ENCODE peak calls at places on chromosomes 12 and 14, in five cellular contexts. A, Y, K, N and G are unnamed samples.
A peak's percentile ranks its signal among the peaks of the same experiment; 100 is the strongest.

GRCh38 chr12:64007853-64008252 is 163.4 kb downstream of the SRGAP1 start:
- DNase-seq in A (no peak), Y (no peak), K (no peak), N (no peak), G (no peak)

GRCh38 chr12:91133871-91134270 is 22.6 kb upstream of the LUM start:
- DNase-seq in A (no peak), Y (no peak), K (no peak), N (no peak), G (no peak)

GRCh38 chr12:116142936-116143882 is 134.3 kb downstream of the MED13L start:
- DNase-seq in A (no peak), Y (no peak), K (no peak), N (no peak), G (no peak)

GRCh38 chr12:63045020-63045860 is 105.8 kb downstream of the AVPR1A start:
- DNase-seq in A (no peak), Y (no peak), K (no peak), N (no peak), G (no peak)

GRCh38 chr12:57552692-57553321 is 3.0 kb downstream of the KIF5A start:
- DNase-seq in A (no peak), Y (no peak), K (no peak), N (peak; percentile 74), G (no peak)

GRCh38 chr12:53931844-53932581 is 6.6 kb upstream of the HOXC13 start:
- DNase-seq in A (no peak), Y (no peak), K (no peak), N (no peak), G (no peak)

GRCh38 chr12:88251798-88252197 is 109.7 kb downstream of the TMTC3 start:
- DNase-seq in A (no peak), Y (no peak), K (no peak), N (no peak), G (no peak)

GRCh38 chr12:138898-139534 is 72.4 kb downstream of the IQSEC3 start:
- DNase-seq in A (no peak), Y (no peak), K (peak; percentile 78), N (no peak), G (peak; percentile 49)

GRCh38 chr14:56325251-56325839 is 207.1 kb downstream of the PELI2 start:
- DNase-seq in A (no peak), Y (no peak), K (no peak), N (no peak), G (no peak)

GRCh38 chr12:111733340-111733739 is 33.4 kb upstream of the ALDH2 start:
- DNase-seq in A (no peak), Y (no peak), K (no peak), N (no peak), G (no peak)

GRCh38 chr12:51977320-51977753 is 25.8 kb downstream of the ACVR1B start:
- DNase-seq in A (no peak), Y (no peak), K (no peak), N (no peak), G (no peak)

GRCh38 chr12:243381-243780 is 19.3 kb downstream of the SLC6A13 start:
- DNase-seq in A (no peak), Y (no peak), K (no peak), N (no peak), G (no peak)

GRCh38 chr12:25701290-25701689 is 148.2 kb upstream of the LMNTD1 start:
- DNase-seq in A (no peak), Y (no peak), K (no peak), N (no peak), G (no peak)

GRCh38 chr14:81062816-81063215 is 107.4 kb downstream of the TSHR start:
- DNase-seq in A (no peak), Y (no peak), K (no peak), N (peak; percentile 30), G (peak; percentile 3)

GRCh38 chr14:65832431-65833253 is 420.1 kb downstream of the FUT8 start:
- DNase-seq in A (peak; percentile 27), Y (no peak), K (no peak), N (no peak), G (no peak)

GRCh38 chr12:56695327-56696101 is 7.4 kb upstream of the PTGES3 start:
- DNase-seq in A (no peak), Y (no peak), K (no peak), N (peak; percentile 57), G (no peak)

GRCh38 chr14:96368534-96368933 is 5.2 kb downstream of the GSKIP start:
- DNase-seq in A (no peak), Y (no peak), K (no peak), N (peak; percentile 49), G (no peak)

GRCh38 chr12:53345486-53346195 is 9.5 kb upstream of the SP7 start:
- DNase-seq in A (no peak), Y (peak; percentile 30), K (no peak), N (no peak), G (peak; percentile 35)

GRCh38 chr12:98743362-98743953 is 98.4 kb downstream of the APAF1 start:
- DNase-seq in A (no peak), Y (no peak), K (no peak), N (peak; percentile 61), G (peak; percentile 56)

GRCh38 chr12:108657130-108657745 is 23.5 kb upstream of the SELPLG start:
- DNase-seq in A (no peak), Y (no peak), K (no peak), N (no peak), G (no peak)

GRCh38 chr14:104792101-104792884 is 3.3 kb downstream of the AKT1 start:
- DNase-seq in A (no peak), Y (peak; percentile 90), K (peak; percentile 91), N (no peak), G (no peak)

GRCh38 chr14:77286554-77286953 is 15.5 kb upstream of the NGB start:
- DNase-seq in A (no peak), Y (no peak), K (no peak), N (no peak), G (no peak)

GRCh38 chr14:61477845-61478438 is 156.6 kb downstream of the PRKCH start:
- DNase-seq in A (peak; percentile 87), Y (peak; percentile 89), K (peak; percentile 92), N (no peak), G (no peak)

GRCh38 chr14:52949711-52950409 is 990 bp downstream of the FERMT2 start:
- DNase-seq in A (peak; percentile 45), Y (no peak), K (no peak), N (no peak), G (no peak)

GRCh38 chr12:21941522-21942376 is 523 bp upstream of the ABCC9 start:
- DNase-seq in A (peak; percentile 58), Y (no peak), K (peak; percentile 81), N (peak; percentile 6), G (peak; percentile 66)

GRCh38 chr12:114611145-114612018 is 72.6 kb downstream of the TBX3 start:
- DNase-seq in A (no peak), Y (no peak), K (no peak), N (no peak), G (no peak)

GRCh38 chr14:25349269-25349668 is 299.3 kb upstream of the STXBP6 start:
- DNase-seq in A (no peak), Y (no peak), K (no peak), N (no peak), G (no peak)

GRCh38 chr12:56978397-56979138 is 21.2 kb upstream of the RDH16 start:
- DNase-seq in A (no peak), Y (no peak), K (no peak), N (no peak), G (no peak)

GRCh38 chr14:60179296-60179924 is 14.2 kb upstream of the DHRS7 start:
- DNase-seq in A (no peak), Y (no peak), K (no peak), N (no peak), G (no peak)

GRCh38 chr14:95319312-95320075 is at the start of gene CLMN:
- DNase-seq in A (no peak), Y (peak; percentile 53), K (peak; percentile 85), N (peak; percentile 70), G (peak; percentile 78)

GRCh38 chr12:807041-807717 is 54.8 kb downstream of the WNK1 start:
- DNase-seq in A (no peak), Y (no peak), K (no peak), N (no peak), G (no peak)

GRCh38 chr12:69196302-69197288 is 42.8 kb upstream of the CPSF6 start:
- DNase-seq in A (no peak), Y (no peak), K (no peak), N (peak; percentile 12), G (no peak)
- TF ChIP-seq CTCF in A (no peak), Y (no peak), K (peak; percentile 28), N (peak; percentile 53), G (no peak)

GRCh38 chr14:75514673-75515630 is 7.3 kb upstream of the BATF start:
- DNase-seq in A (no peak), Y (no peak), K (peak; percentile 90), N (peak; percentile 32), G (no peak)
- TF ChIP-seq CTCF in A (no peak), Y (no peak), K (no peak), N (peak; percentile 55), G (no peak)

GRCh38 chr14:88791252-88791621 is 1.5 kb downstream of the EML5 start:
- DNase-seq in A (no peak), Y (no peak), K (no peak), N (no peak), G (no peak)

GRCh38 chr14:88793259-88793625 is 489 bp upstream of the EML5 start:
- DNase-seq in A (no peak), Y (no peak), K (peak; percentile 24), N (no peak), G (no peak)

GRCh38 chr14:88791629-88792571 is 853 bp downstream of the EML5 start:
- DNase-seq in A (peak; percentile 29), Y (peak; percentile 28), K (peak; percentile 82), N (no peak), G (peak; percentile 13)

GRCh38 chr14:88790501-88791251 is 2.1 kb downstream of the EML5 start:
- DNase-seq in A (no peak), Y (no peak), K (no peak), N (no peak), G (no peak)

DNA sequence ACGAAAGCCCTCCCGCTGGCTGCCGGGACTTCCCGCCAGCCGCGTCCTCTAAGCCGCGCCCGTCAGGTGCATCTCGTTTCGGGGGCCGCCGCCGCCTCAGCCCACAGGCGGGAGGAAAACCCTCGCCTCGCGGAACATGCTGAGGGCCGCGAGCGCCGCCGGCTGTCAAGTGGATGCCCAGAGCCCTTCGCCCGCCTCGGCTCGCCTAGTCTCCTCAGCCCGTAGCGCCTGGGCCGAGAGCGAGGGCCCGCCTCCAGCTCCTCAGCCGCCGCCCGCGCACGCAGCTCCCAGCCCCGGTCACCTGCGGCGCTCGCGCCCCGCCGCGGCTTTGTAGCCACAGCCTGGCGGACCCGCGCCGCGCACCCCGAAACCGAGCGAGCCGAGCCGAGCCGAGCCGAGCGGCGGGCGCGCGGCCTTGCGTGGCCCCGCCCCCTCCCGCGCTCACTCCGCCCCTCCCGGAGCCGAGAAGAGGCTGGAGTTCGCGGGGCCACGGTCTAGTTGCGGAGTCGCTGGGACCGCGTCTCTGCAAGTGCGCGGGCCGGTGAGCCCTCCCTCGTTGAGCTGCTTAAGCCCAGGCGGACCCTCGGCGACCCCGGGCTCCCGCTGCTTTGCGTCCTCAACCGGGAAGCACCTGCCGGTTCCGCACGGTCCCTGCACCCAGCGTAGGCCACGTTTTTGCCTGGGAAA is at the start of gene EML5:
- DNase-seq in A (peak; percentile 73), Y (peak; percentile 92), K (peak; percentile 97), N (peak; percentile 75), G (peak; percentile 90)
- TF ChIP-seq CTCF in A (peak; percentile 37), Y (peak; percentile 37), K (peak; percentile 42), N (peak; percentile 45), G (peak; percentile 13)

DNA sequence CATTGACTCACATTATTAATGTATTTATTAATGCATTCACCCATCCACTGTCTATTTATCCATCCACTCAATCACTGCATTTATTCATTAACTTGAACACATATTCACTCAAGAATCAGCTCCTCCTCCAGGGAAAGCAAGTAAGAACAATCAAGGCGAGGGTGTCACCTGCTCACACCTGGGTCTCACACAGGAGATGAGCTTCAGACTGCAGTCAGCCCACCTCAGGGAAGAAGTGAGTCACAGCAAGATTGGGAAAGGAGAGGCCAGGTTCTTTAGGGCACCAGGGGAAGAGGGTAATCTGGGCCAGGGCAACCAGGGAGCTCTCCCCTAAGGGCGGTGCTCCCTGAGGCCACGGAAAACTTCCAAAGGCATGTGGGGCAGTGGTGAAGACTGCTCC is 367.3 kb downstream of the BCL11B start:
- DNase-seq in A (no peak), Y (no peak), K (no peak), N (no peak), G (no peak)
- TF ChIP-seq CTCF in A (no peak), Y (no peak), K (no peak), N (no peak), G (no peak)